ENCODE peak calls at places on chromosomes 5 and 9, in five cellular contexts. N is adrenal gland, F is spleen, L is HCT116, C is sigmoid colon. T is an unnamed sample.

GRCh38 chr9:14179449-14179848 is 134.5 kb downstream of the NFIB start:
- DNase-seq in N (no peak), F (no peak), L (peak; percentile 26), C (no peak), T (no peak)

GRCh38 chr9:20728493-20729220 is 44.6 kb downstream of the FOCAD start:
- DNase-seq in N (no peak), F (no peak), L (no peak), C (no peak), T (no peak)

GRCh38 chr5:150044712-150045111 is 41.6 kb downstream of the CSF1R start:
- DNase-seq in N (no peak), F (no peak), L (no peak), C (no peak), T (no peak)

GRCh38 chr5:112811023-112811422 is 50.1 kb upstream of the SRP19 start:
- DNase-seq in N (no peak), F (no peak), L (no peak), C (no peak), T (no peak)

GRCh38 chr5:103942587-103943186 is 380.1 kb upstream of the NUDT12 start:
- DNase-seq in N (no peak), F (no peak), L (no peak), C (no peak), T (no peak)

GRCh38 chr9:16540996-16541668 is 329.3 kb downstream of the BNC2 start:
- DNase-seq in N (no peak), F (no peak), L (no peak), C (no peak), T (no peak)

GRCh38 chr5:138271281-138271680 is 3.1 kb downstream of the GFRA3 start:
- DNase-seq in N (no peak), F (no peak), L (no peak), C (no peak), T (no peak)

GRCh38 chr9:113910036-113910639 is 34.0 kb downstream of the ZNF618 start:
- DNase-seq in N (no peak), F (no peak), L (no peak), C (no peak), T (no peak)

GRCh38 chr9:37975639-37976038 is 71.7 kb upstream of the SLC25A51 start:
- DNase-seq in N (no peak), F (peak; percentile 21), L (no peak), C (no peak), T (no peak)

GRCh38 chr9:20558609-20559016 is 63.7 kb downstream of the MLLT3 start:
- DNase-seq in N (no peak), F (no peak), L (no peak), C (no peak), T (no peak)

GRCh38 chr5:98770911-98771322 is 2.5 kb upstream of the RGMB start:
- DNase-seq in N (no peak), F (no peak), L (no peak), C (no peak), T (no peak)

GRCh38 chr5:127011961-127012644 is 18.3 kb downstream of the MARCHF3 start:
- DNase-seq in N (no peak), F (no peak), L (no peak), C (no peak), T (no peak)
- TF ChIP-seq POLR2A in N (no peak), F (no peak), L (no peak), C (no peak), T (no peak)

GRCh38 chr5:132824426-132824825 is 6.0 kb downstream of the SHROOM1 start:
- DNase-seq in N (no peak), F (no peak), L (no peak), C (no peak), T (no peak)
- H3K27me3 ChIP-seq in N (no peaks in the 10 kb centered on the region), F (peaks cover 73% of the 10 kb centered on the region), L (no peaks in the 10 kb centered on the region), C (no peaks in the 10 kb centered on the region), T (no peaks in the 10 kb centered on the region)

GRCh38 chr9:70600479-70600878 is 186.0 kb upstream of the KLF9 start:
- DNase-seq in N (peak; percentile 20), F (no peak), L (no peak), C (peak; percentile 82), T (peak; percentile 49)
- TF ChIP-seq POLR2A in N (no peak), F (no peak), L (no peak), C (no peak), T (no peak)

GRCh38 chr9:135150981-135151380 is 63.5 kb downstream of the OLFM1 start:
- DNase-seq in N (no peak), F (no peak), L (no peak), C (no peak), T (no peak)

GRCh38 chr9:135148386-135148785 is 60.9 kb downstream of the OLFM1 start:
- DNase-seq in N (no peak), F (no peak), L (no peak), C (no peak), T (no peak)

GRCh38 chr9:135151905-135152304 is 64.4 kb downstream of the OLFM1 start:
- DNase-seq in N (no peak), F (no peak), L (no peak), C (no peak), T (no peak)

GRCh38 chr9:135147938-135148337 is 60.5 kb downstream of the OLFM1 start:
- DNase-seq in N (no peak), F (no peak), L (no peak), C (no peak), T (no peak)

GRCh38 chr9:135149876-135150275 is 62.4 kb downstream of the OLFM1 start:
- DNase-seq in N (no peak), F (no peak), L (no peak), C (no peak), T (no peak)
- H3K27me3 ChIP-seq in N (peaks cover 3% of the 10 kb centered on the region), F (peaks cover 63% of the 10 kb centered on the region), L (peaks cover 7% of the 10 kb centered on the region), C (no peaks in the 10 kb centered on the region), T (no peaks in the 10 kb centered on the region)

GRCh38 chr9:98175013-98175679 is 17.3 kb downstream of the CORO2A start:
- DNase-seq in N (no peak), F (no peak), L (no peak), C (peak; percentile 26), T (no peak)

GRCh38 chr9:98175762-98176161 is 16.7 kb downstream of the CORO2A start:
- DNase-seq in N (no peak), F (no peak), L (no peak), C (no peak), T (no peak)

GRCh38 chr9:98172604-98173003 is 19.8 kb downstream of the CORO2A start:
- DNase-seq in N (no peak), F (no peak), L (no peak), C (peak; percentile 21), T (no peak)

GRCh38 chr9:98171176-98171925 is 21.1 kb downstream of the CORO2A start:
- DNase-seq in N (no peak), F (no peak), L (no peak), C (peak; percentile 47), T (no peak)

DNA sequence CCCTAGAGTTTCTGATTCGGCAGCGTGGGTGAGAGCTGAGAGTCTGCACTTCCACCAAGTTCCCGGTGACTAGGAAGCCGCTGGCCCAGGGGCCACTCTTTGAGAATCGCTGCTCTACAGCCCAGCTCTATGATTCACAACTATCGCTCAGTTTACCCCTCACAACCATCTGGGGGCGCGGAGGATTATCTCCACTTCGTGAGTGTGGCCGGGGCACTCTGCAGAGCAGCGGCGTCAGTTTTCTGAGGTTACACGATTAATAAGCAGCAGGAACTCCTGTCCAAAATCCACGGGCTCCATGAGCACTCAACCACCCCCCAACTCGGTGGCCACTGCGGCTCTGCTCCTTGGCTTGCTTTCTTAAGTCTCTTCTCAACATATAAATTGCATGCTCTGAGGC is 19.3 kb downstream of the CORO2A start:
- DNase-seq in N (no peak), F (peak; percentile 51), L (no peak), C (peak; percentile 38), T (no peak)
- TF ChIP-seq POLR2A in N (no peak), F (no peak), L (no peak), C (no peak), T (no peak)

DNA sequence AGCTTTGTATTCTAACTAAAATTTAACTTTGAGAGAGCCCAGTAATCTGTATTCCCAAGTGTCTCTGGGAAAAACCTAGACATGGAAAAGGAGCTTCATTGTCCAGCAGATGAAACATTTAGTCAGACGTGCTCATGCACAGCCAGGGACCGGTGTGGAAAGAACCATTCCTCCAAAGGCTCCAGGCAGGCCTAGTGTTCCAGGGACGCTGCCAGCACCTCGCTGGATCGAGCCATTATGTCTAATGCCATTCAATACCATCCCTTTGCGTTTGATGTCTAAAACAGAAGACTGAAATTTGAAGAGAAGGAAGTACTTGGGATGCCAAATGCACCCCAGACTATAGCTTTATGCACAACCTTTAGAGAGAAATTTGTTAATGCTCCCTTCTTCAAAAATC is 1.5 kb upstream of the CHSY3 start:
- DNase-seq in N (no peak), F (no peak), L (no peak), C (no peak), T (no peak)
- H3K27me3 ChIP-seq in N (no peaks in the 10 kb centered on the region), F (peaks cover 49% of the 10 kb centered on the region), L (no peaks in the 10 kb centered on the region), C (no peaks in the 10 kb centered on the region), T (no peaks in the 10 kb centered on the region)

GRCh38 chr5:126095001-126095400 is 328.2 kb upstream of the GRAMD2B start:
- DNase-seq in N (no peak), F (no peak), L (no peak), C (no peak), T (no peak)

GRCh38 chr5:126096442-126096841 is 326.8 kb upstream of the GRAMD2B start:
- DNase-seq in N (no peak), F (no peak), L (no peak), C (no peak), T (no peak)

GRCh38 chr5:126093041-126093440 is 330.2 kb upstream of the GRAMD2B start:
- DNase-seq in N (no peak), F (no peak), L (no peak), C (no peak), T (no peak)

GRCh38 chr5:126097881-126098280 is 325.3 kb upstream of the GRAMD2B start:
- DNase-seq in N (no peak), F (no peak), L (no peak), C (no peak), T (no peak)

DNA sequence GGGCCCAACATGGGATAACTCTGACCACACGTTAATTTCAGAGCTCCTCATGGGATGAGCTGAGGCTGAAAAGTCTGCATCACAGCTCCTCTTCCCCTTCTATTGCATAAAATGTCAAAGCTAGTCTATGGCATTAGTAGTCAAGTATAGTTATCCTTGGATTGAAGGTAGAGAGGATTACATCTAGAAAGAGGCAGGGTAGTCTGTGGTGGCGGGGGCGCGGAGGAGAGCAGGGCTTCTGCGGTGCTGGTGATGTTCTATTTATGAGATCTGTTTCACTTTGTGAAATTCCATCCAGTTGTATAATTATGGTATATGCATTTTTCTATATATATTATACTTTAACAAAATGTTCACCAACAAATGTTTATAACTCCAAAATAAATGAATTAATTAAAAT is 329.5 kb upstream of the GRAMD2B start:
- DNase-seq in N (no peak), F (no peak), L (no peak), C (no peak), T (no peak)
- TF ChIP-seq POLR2A in N (no peak), F (no peak), L (no peak), C (no peak), T (no peak)

GRCh38 chr9:97854696-97855485 is 1.9 kb downstream of the FOXE1 start:
- DNase-seq in N (no peak), F (no peak), L (no peak), C (no peak), T (no peak)
- H3K27me3 ChIP-seq in N (peaks cover 98% of the 10 kb centered on the region), F (peaks cover 100% of the 10 kb centered on the region), L (no peaks in the 10 kb centered on the region), C (peaks cover 69% of the 10 kb centered on the region), T (peaks cover 6% of the 10 kb centered on the region)